ENCODE peak calls at places on chromosomes 13 and 19, in six cellular contexts. C, W, J, I, X and G are unnamed samples.

GRCh38 chr13:29548722-29549446 is 46.6 kb downstream of the SLC7A1 start:
- DNase-seq in C (no peak), W (peak; percentile 41), J (no peak), I (no peak), X (no peak), G (peak; percentile 79)

GRCh38 chr13:84528408-84529055 is 646.3 kb upstream of the SLITRK1 start:
- DNase-seq in C (no peak), W (no peak), J (no peak), I (no peak), X (no peak), G (no peak)

GRCh38 chr13:95535243-95535642 is 17.3 kb upstream of the CLDN10 start:
- DNase-seq in C (peak; percentile 94), W (peak; percentile 5), J (no peak), I (no peak), X (no peak), G (no peak)

GRCh38 chr19:5963855-5964254 is 14.1 kb downstream of the RANBP3 start:
- DNase-seq in C (no peak), W (no peak), J (no peak), I (no peak), X (no peak), G (peak; percentile 32)

GRCh38 chr13:51453959-51454703 is 1.3 kb upstream of the INTS6 start:
- DNase-seq in C (peak; percentile 9), W (peak; percentile 48), J (peak; percentile 56), I (peak; percentile 86), X (peak; percentile 67), G (no peak)

GRCh38 chr19:52492991-52493470 is 34.4 kb upstream of the ZNF808 start:
- DNase-seq in C (no peak), W (peak; percentile 10), J (no peak), I (peak; percentile 50), X (no peak), G (no peak)

GRCh38 chr19:18204394-18205179 is 745 bp upstream of the RAB3A start:
- DNase-seq in C (no peak), W (no peak), J (peak; percentile 70), I (no peak), X (peak; percentile 84), G (no peak)

GRCh38 chr19:50509366-50509765 is 1.6 kb downstream of the JOSD2 start:
- DNase-seq in C (no peak), W (no peak), J (no peak), I (no peak), X (no peak), G (no peak)

GRCh38 chr19:1247747-1248453 is 483 bp upstream of the MIDN start:
- DNase-seq in C (peak; percentile 65), W (peak; percentile 83), J (peak; percentile 96), I (peak; percentile 94), X (peak; percentile 92), G (peak; percentile 87)

GRCh38 chr13:100541882-100542545 is 46.6 kb downstream of the GGACT start:
- DNase-seq in C (no peak), W (no peak), J (no peak), I (no peak), X (no peak), G (no peak)

GRCh38 chr19:31152906-31153305 is 196.3 kb downstream of the TSHZ3 start:
- DNase-seq in C (no peak), W (peak; percentile 26), J (no peak), I (no peak), X (no peak), G (no peak)

GRCh38 chr13:23381877-23382276 is 51.6 kb downstream of the SACS start:
- DNase-seq in C (no peak), W (no peak), J (no peak), I (no peak), X (no peak), G (no peak)

GRCh38 chr19:39093761-39094160 is 9.6 kb downstream of the ACP7 start:
- DNase-seq in C (no peak), W (peak; percentile 68), J (no peak), I (no peak), X (no peak), G (no peak)

GRCh38 chr19:21256722-21257121 is 72.5 kb downstream of the ZNF708 start:
- DNase-seq in C (no peak), W (peak; percentile 28), J (no peak), I (no peak), X (no peak), G (no peak)
- TF ChIP-seq CTCF in C (no peak), W (peak; percentile 32), J (no peak), I (no peak), X (no peak), G (no peak)

GRCh38 chr19:46970815-46971214 is 48.8 kb upstream of the NPAS1 start:
- DNase-seq in C (peak; percentile 72), W (no peak), J (peak; percentile 86), I (no peak), X (no peak), G (no peak)
- H3K4me3 ChIP-seq in C (no peak overlapping the region), W (no peak overlapping the region), J (no peak overlapping the region), I (no peak overlapping the region), X (no peak overlapping the region), G (no peak overlapping the region)

GRCh38 chr13:108508263-108508662 is 121.1 kb upstream of the MYO16 start:
- DNase-seq in C (peak; percentile 15), W (peak; percentile 3), J (no peak), I (no peak), X (no peak), G (peak; percentile 5)
- TF ChIP-seq CTCF in C (peak; percentile 50), W (peak; percentile 28), J (peak; percentile 14), I (no peak), X (peak; percentile 22), G (no peak)

GRCh38 chr19:29889702-29890101 is 52.3 kb upstream of the URI1 start:
- DNase-seq in C (no peak), W (no peak), J (no peak), I (peak; percentile 65), X (peak; percentile 24), G (no peak)
- H3K4me3 ChIP-seq in C (no peak overlapping the region), W (no peak overlapping the region), J (no peak overlapping the region), I (no peak overlapping the region), X (no peak overlapping the region), G (no peak overlapping the region)